ENCODE peak calls at places on chromosomes 5 and 9, in ten cellular contexts. Z, M, P, N, R, G, L, U, B and F are unnamed samples.
A peak's percentile ranks its signal among the peaks of the same experiment; 100 is the strongest.

GRCh38 chr5:148855249-148856008 is 29.0 kb downstream of the ADRB2 start:
- DNase-seq in L (no peak), R (no peak), Z (no peak), M (no peak), G (no peak), U (no peak), P (no peak), N (no peak), B (no peak), F (no peak)

GRCh38 chr5:78320461-78320860 is 26.0 kb upstream of the AP3B1 start:
- DNase-seq in M (no peak), L (no peak), Z (no peak), N (no peak), P (peak; percentile 69), R (no peak), G (no peak), B (no peak), U (no peak), F (no peak)

GRCh38 chr5:154276932-154277331 is 86.4 kb downstream of the GALNT10 start:
- DNase-seq in B (peak; percentile 67), M (no peak), G (peak; percentile 30), L (no peak), P (peak; percentile 97), N (peak; percentile 89), Z (peak; percentile 83), R (peak; percentile 7), U (no peak), F (peak; percentile 61)

GRCh38 chr9:134204991-134205578 is 40.7 kb upstream of the RNU6ATAC start:
- DNase-seq in Z (no peak), M (no peak), P (no peak), L (peak; percentile 36), R (no peak), B (peak; percentile 19), G (no peak), N (peak; percentile 71), U (no peak), F (no peak)

GRCh38 chr5:160703547-160704189 is 148.3 kb downstream of the ATP10B start:
- DNase-seq in G (no peak), R (no peak), Z (no peak), P (no peak), U (no peak), B (no peak), M (no peak), L (no peak), N (no peak), F (no peak)

GRCh38 chr9:88988796-88989641 is 2.2 kb upstream of the S1PR3 start:
- DNase-seq in R (no peak), U (no peak), Z (no peak), G (no peak), P (peak; percentile 69), L (no peak), M (no peak), B (no peak), N (no peak), F (no peak)

GRCh38 chr5:179278119-179278518 is 67.1 kb downstream of the ADAMTS2 start:
- DNase-seq in U (no peak), P (peak; percentile 23), G (no peak), B (no peak), R (no peak), M (no peak), N (no peak), Z (no peak), L (no peak), F (no peak)

GRCh38 chr9:99867968-99868367 is 38.5 kb upstream of the STX17 start:
- DNase-seq in R (no peak), L (no peak), M (no peak), B (no peak), P (no peak), U (no peak), N (no peak), G (no peak), Z (no peak), F (no peak)

GRCh38 chr5:58649716-58650115 is 66.8 kb downstream of the RAB3C start:
- DNase-seq in N (no peak), R (no peak), P (no peak), U (no peak), B (no peak), M (no peak), L (no peak), G (no peak), Z (no peak), F (no peak)

GRCh38 chr5:109281136-109281690 is 128.6 kb downstream of the PJA2 start:
- DNase-seq in G (peak; percentile 16), L (no peak), M (no peak), U (no peak), P (no peak), Z (no peak), R (no peak), B (no peak), N (no peak), F (no peak)

GRCh38 chr5:135313946-135314345 is 85.1 kb downstream of the MACROH2A1 start:
- DNase-seq in N (no peak), P (no peak), Z (no peak), U (no peak), M (no peak), R (no peak), B (no peak), G (no peak), L (no peak), F (no peak)

GRCh38 chr5:90264930-90265857 is 144.4 kb downstream of the CETN3 start:
- DNase-seq in U (peak; percentile 51), M (no peak), L (peak; percentile 79), P (peak; percentile 61), R (no peak), G (peak; percentile 58), N (peak; percentile 59), Z (peak; percentile 54), B (peak; percentile 55), F (peak; percentile 17)

GRCh38 chr9:91131433-91131839 is 230.3 kb downstream of the AUH start:
- DNase-seq in N (peak; percentile 28), B (peak; percentile 73), Z (peak; percentile 68), M (no peak), P (peak; percentile 100), L (no peak), U (peak; percentile 77), G (peak; percentile 78), R (no peak), F (no peak)
- TF ChIP-seq POLR2A in N (no peak), B (no peak), Z (no peak), M (no peak), P (peak; percentile 87), L (no peak), U (no peak), G (no peak), R (no peak), F (no peak)

DNA sequence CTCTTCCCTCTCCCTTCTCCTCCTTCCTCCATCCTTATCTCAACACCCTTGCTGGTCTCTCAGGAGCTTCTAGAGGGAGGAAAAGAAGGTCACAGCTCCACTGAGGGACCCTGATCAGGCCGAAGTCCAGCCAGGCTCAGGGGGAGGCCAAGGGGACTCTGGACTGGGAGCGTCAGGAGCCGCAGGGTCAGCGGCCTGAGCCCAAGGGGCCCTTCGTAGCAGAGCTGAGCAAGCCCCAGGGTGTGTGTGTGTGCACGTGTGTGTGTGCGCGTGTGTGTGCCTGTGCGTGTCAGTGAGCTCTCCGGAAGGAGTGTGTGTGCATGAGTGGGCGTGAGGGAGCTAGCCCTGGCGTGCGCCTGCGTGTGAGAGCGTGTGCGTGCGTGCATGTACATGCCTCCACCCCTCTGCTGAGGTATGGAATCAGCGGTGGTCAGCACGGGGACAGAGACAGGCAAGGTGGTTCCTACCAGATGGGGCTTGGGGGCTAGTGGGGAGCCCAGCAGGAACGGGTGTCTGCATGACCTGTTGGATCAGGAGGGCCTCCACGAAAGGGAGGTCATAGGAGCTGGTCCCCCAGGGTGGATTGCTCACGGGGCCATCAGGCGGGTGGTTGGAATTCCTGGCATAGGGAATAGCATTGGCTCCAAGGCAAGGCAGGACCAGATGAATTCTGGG is 10.0 kb upstream of the AGPAT2 start:
- DNase-seq in Z (peak; percentile 15), L (no peak), B (no peak), P (no peak), R (no peak), G (no peak), U (peak; percentile 87), M (no peak), N (no peak), F (no peak)
- H3K27me3 ChIP-seq in Z (no peaks in the 10 kb centered on the region), L (peaks cover 66% of the 10 kb centered on the region), B (no peaks in the 10 kb centered on the region), P (peaks cover 25% of the 10 kb centered on the region), R (peaks cover 6% of the 10 kb centered on the region), G (peaks cover 34% of the 10 kb centered on the region), U (no peaks in the 10 kb centered on the region), M (no peaks in the 10 kb centered on the region), N (peaks cover 13% of the 10 kb centered on the region), F (no peaks in the 10 kb centered on the region)

DNA sequence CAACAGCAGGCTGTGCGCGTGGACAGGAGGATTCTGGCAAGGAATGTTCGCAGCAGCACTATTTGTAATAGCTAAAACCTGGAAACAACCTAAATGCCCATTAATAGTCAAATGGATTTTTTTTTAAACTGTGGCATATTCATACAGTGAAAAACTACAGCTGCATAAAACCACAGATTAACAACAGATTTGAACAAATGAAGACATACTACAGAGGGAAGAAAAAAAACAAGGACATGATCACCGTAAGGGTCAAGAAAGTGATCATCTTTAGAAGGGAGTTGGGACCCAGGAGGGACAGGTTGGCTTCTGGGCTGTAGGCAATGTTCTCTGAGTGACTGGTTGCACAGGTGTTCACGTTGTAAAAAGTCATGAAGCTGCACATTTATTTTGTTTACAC is 1.2 kb upstream of the TMOD1 start:
- DNase-seq in N (no peak), G (no peak), U (no peak), P (no peak), B (no peak), M (no peak), R (no peak), L (no peak), Z (no peak), F (no peak)
- TF ChIP-seq POLR2A in N (no peak), G (no peak), U (no peak), P (no peak), B (no peak), M (no peak), R (no peak), L (no peak), Z (no peak), F (no peak)

DNA sequence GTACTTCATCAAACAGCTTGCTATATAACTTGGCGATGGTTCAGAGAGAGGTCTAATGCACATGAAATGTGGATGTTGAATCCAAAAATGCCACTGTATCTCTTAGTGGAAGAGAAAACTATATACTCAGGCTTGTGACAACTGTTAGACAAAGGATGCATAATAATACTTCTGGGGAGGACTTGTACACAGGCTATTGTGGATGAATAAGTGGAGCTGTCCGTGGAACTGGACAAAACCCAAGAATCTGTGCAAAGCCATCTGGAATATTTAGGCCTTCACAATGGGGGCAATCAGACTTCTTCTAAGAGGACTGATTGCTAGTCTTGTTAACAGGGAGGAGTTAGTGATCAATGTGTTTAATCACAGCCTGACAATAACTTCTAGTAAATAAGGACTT is 163.0 kb upstream of the NMUR2 start:
- DNase-seq in B (no peak), N (no peak), P (no peak), Z (no peak), L (no peak), G (no peak), M (no peak), R (no peak), U (no peak), F (no peak)
- H3K27me3 ChIP-seq in B (no peaks in the 10 kb centered on the region), N (no peaks in the 10 kb centered on the region), P (no peaks in the 10 kb centered on the region), Z (no peaks in the 10 kb centered on the region), L (no peaks in the 10 kb centered on the region), G (no peaks in the 10 kb centered on the region), M (no peaks in the 10 kb centered on the region), R (no peaks in the 10 kb centered on the region), U (no peaks in the 10 kb centered on the region), F (no peaks in the 10 kb centered on the region)

DNA sequence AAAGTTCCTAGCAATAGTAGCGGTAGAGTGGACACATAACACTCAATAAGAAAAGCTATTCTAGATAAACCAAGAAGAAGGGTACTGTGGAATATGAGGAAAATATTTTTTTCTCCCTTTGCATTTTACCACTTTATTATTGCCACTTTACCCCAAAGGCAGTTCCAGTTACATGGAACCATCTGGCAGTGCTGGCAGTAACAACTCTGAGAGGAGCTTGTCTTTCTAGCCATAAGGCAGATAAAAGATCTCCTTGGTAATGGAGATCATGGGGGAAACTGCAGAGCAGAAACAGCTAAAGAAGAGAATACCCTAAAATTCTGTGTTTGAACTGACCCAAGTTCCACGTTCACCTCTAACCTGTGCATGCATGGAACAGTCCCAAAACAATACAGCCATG is 38.5 kb downstream of the UBTD2 start:
- DNase-seq in P (no peak), Z (no peak), M (no peak), U (no peak), N (no peak), B (no peak), R (no peak), G (no peak), L (no peak), F (no peak)
- TF ChIP-seq POLR2A in P (no peak), Z (no peak), M (no peak), U (no peak), N (no peak), B (no peak), R (no peak), G (no peak), L (no peak), F (no peak)